ENCODE peak calls at places on chromosomes 16 and 17, in nine cellular contexts. O, Q, A, F, E, Y, I, S and K are unnamed samples.
A peak's percentile ranks its signal among the peaks of the same experiment; 100 is the strongest.

GRCh38 chr17:41766135-41766534 is 20.4 kb downstream of the JUP start:
- DNase-seq in O (no peak), Q (no peak), A (no peak), F (no peak), E (no peak), Y (no peak), I (no peak), S (no peak), K (no peak)

GRCh38 chr16:51430716-51431369 is 279.8 kb upstream of the SALL1 start:
- DNase-seq in O (no peak), Q (no peak), A (no peak), F (no peak), E (no peak), Y (no peak), I (no peak), S (no peak), K (no peak)

GRCh38 chr17:79747508-79748295 is 17.0 kb downstream of the ENPP7 start:
- DNase-seq in O (no peak), Q (no peak), A (no peak), F (no peak), E (no peak), Y (no peak), I (no peak), S (no peak), K (peak; percentile 44)

GRCh38 chr16:28573738-28574718 is 20.3 kb downstream of the SGF29 start:
- DNase-seq in O (no peak), Q (no peak), A (no peak), F (no peak), E (no peak), Y (no peak), I (no peak), S (no peak), K (no peak)

GRCh38 chr16:49620158-49620867 is 235.6 kb downstream of the ZNF423 start:
- DNase-seq in O (peak; percentile 47), Q (no peak), A (no peak), F (peak; percentile 88), E (peak; percentile 51), Y (no peak), I (peak; percentile 85), S (peak; percentile 72), K (no peak)

GRCh38 chr17:58998871-58999270 is 107.8 kb downstream of the TRIM37 start:
- DNase-seq in O (no peak), Q (no peak), A (no peak), F (no peak), E (no peak), Y (no peak), I (no peak), S (no peak), K (no peak)

GRCh38 chr17:56737741-56738161 is 96.0 kb downstream of the C17orf67 start:
- DNase-seq in O (no peak), Q (no peak), A (no peak), F (no peak), E (no peak), Y (no peak), I (peak; percentile 78), S (no peak), K (no peak)

GRCh38 chr17:69608114-69608513 is 193.6 kb downstream of the MAP2K6 start:
- DNase-seq in O (no peak), Q (no peak), A (no peak), F (no peak), E (no peak), Y (no peak), I (no peak), S (no peak), K (no peak)

GRCh38 chr17:33381201-33381600 is 88.1 kb upstream of the ASIC2 start:
- DNase-seq in O (no peak), Q (no peak), A (no peak), F (peak; percentile 17), E (no peak), Y (no peak), I (no peak), S (no peak), K (no peak)

GRCh38 chr17:34305606-34306005 is 13.6 kb upstream of the CCL8 start:
- DNase-seq in O (no peak), Q (no peak), A (no peak), F (no peak), E (no peak), Y (no peak), I (no peak), S (no peak), K (no peak)

GRCh38 chr17:79740413-79740812 is 9.7 kb downstream of the ENPP7 start:
- DNase-seq in O (no peak), Q (no peak), A (no peak), F (no peak), E (no peak), Y (no peak), I (no peak), S (no peak), K (no peak)

GRCh38 chr16:83843657-83844056 is 35.9 kb downstream of the HSBP1 start:
- DNase-seq in O (no peak), Q (peak; percentile 29), A (no peak), F (no peak), E (no peak), Y (no peak), I (no peak), S (no peak), K (no peak)

GRCh38 chr17:41267711-41268110 is 2.5 kb downstream of the KRTAP9-6 start:
- DNase-seq in O (no peak), Q (no peak), A (no peak), F (no peak), E (no peak), Y (no peak), I (no peak), S (no peak), K (no peak)

GRCh38 chr17:78396436-78397335 is 18.2 kb downstream of the PGS1 start:
- DNase-seq in O (no peak), Q (no peak), A (no peak), F (peak; percentile 43), E (no peak), Y (no peak), I (no peak), S (no peak), K (no peak)

GRCh38 chr17:69959291-69959690 is 115.7 kb upstream of the KCNJ16 start:
- DNase-seq in O (no peak), Q (no peak), A (no peak), F (no peak), E (no peak), Y (no peak), I (no peak), S (no peak), K (no peak)

GRCh38 chr17:54749157-54749556 is 151.5 kb upstream of the TOM1L1 start:
- DNase-seq in O (no peak), Q (no peak), A (no peak), F (no peak), E (no peak), Y (no peak), I (no peak), S (no peak), K (no peak)

GRCh38 chr16:84144859-84145639 is at the start of the genes DNAAF1 and HSDL1:
- DNase-seq in O (peak; percentile 97), Q (peak; percentile 62), A (peak; percentile 91), F (peak; percentile 92), E (peak; percentile 70), Y (peak; percentile 91), I (peak; percentile 83), S (peak; percentile 98), K (peak; percentile 82)

GRCh38 chr17:74085434-74085833 is 118.0 kb upstream of the RPL38 start:
- DNase-seq in O (no peak), Q (no peak), A (no peak), F (no peak), E (no peak), Y (no peak), I (no peak), S (no peak), K (no peak)

GRCh38 chr17:9021158-9021984 is at the start of gene NTN1:
- DNase-seq in O (peak; percentile 61), Q (no peak), A (peak; percentile 57), F (peak; percentile 50), E (no peak), Y (no peak), I (peak; percentile 31), S (peak; percentile 82), K (peak; percentile 30)

GRCh38 chr17:6456914-6457687 is 12.8 kb downstream of the PIMREG start:
- DNase-seq in O (peak; percentile 77), Q (no peak), A (no peak), F (peak; percentile 53), E (no peak), Y (no peak), I (peak; percentile 84), S (peak; percentile 62), K (no peak)

GRCh38 chr16:66196770-66197169 is 169.7 kb upstream of the CDH5 start:
- DNase-seq in O (no peak), Q (no peak), A (no peak), F (no peak), E (no peak), Y (no peak), I (no peak), S (no peak), K (no peak)

GRCh38 chr16:29719063-29719462 is 26.7 kb downstream of the C16orf54 start:
- DNase-seq in O (no peak), Q (no peak), A (no peak), F (no peak), E (no peak), Y (no peak), I (no peak), S (no peak), K (no peak)

GRCh38 chr16:30740364-30741251 is 7.6 kb upstream of the PHKG2 start:
- DNase-seq in O (peak; percentile 53), Q (no peak), A (no peak), F (peak; percentile 83), E (peak; percentile 35), Y (no peak), I (peak; percentile 80), S (no peak), K (peak; percentile 58)

GRCh38 chr16:84739349-84740124 is 39.7 kb downstream of the USP10 start:
- DNase-seq in O (no peak), Q (peak; percentile 8), A (no peak), F (no peak), E (peak; percentile 71), Y (no peak), I (peak; percentile 91), S (no peak), K (no peak)